ENCODE peak calls at places on chromosome 20, in four cellular contexts. One of them, this sample, is unnamed.

GRCh38 chr20:58223358-58223941 is 5.0 kb downstream of the ANKRD60 start:
- DNase-seq in mammary epithelial cell: no peak
- DNase-seq in IMR-90: no peak
- DNase-seq in fibroblast of lung: no peak
- DNase-seq in this sample: no peak

GRCh38 chr20:7742479-7742878 is 197.8 kb downstream of the HAO1 start:
- DNase-seq in mammary epithelial cell: peak
- DNase-seq in IMR-90: peak
- DNase-seq in fibroblast of lung: peak
- DNase-seq in this sample: no peak

GRCh38 chr20:16107172-16107870 is 465.9 kb downstream of the KIF16B start:
- DNase-seq in mammary epithelial cell: no peak
- DNase-seq in IMR-90: no peak
- DNase-seq in fibroblast of lung: no peak
- DNase-seq in this sample: no peak

GRCh38 chr20:63737940-63738686 is 1.5 kb upstream of the SLC2A4RG start:
- DNase-seq in mammary epithelial cell: no peak
- DNase-seq in IMR-90: no peak
- DNase-seq in fibroblast of lung: no peak
- DNase-seq in this sample: no peak

GRCh38 chr20:35281506-35282101 is 3.0 kb downstream of the EIF6 start:
- DNase-seq in mammary epithelial cell: no peak
- DNase-seq in IMR-90: no peak
- DNase-seq in fibroblast of lung: no peak
- DNase-seq in this sample: no peak

GRCh38 chr20:17320456-17320855 is 93.6 kb downstream of the PCSK2 start:
- DNase-seq in mammary epithelial cell: no peak
- DNase-seq in IMR-90: no peak
- DNase-seq in fibroblast of lung: no peak
- DNase-seq in this sample: no peak

GRCh38 chr20:36544134-36545018 is 3.1 kb downstream of the MYL9 start:
- DNase-seq in mammary epithelial cell: peak
- DNase-seq in IMR-90: peak
- DNase-seq in fibroblast of lung: peak
- DNase-seq in this sample: no peak

GRCh38 chr20:17735206-17735804 is 35.5 kb downstream of the BANF2 start:
- DNase-seq in mammary epithelial cell: peak
- DNase-seq in IMR-90: peak
- DNase-seq in fibroblast of lung: peak
- DNase-seq in this sample: no peak

GRCh38 chr20:4966826-4967751 is 34.2 kb downstream of the SLC23A2 start:
- DNase-seq in mammary epithelial cell: no peak
- DNase-seq in IMR-90: peak
- DNase-seq in fibroblast of lung: peak
- DNase-seq in this sample: no peak

GRCh38 chr20:63025534-63026331 is 19.0 kb upstream of the BHLHE23 start:
- DNase-seq in mammary epithelial cell: peak
- DNase-seq in IMR-90: peak
- DNase-seq in fibroblast of lung: no peak
- DNase-seq in this sample: no peak

GRCh38 chr20:47727170-47727880 is 58.0 kb downstream of the SULF2 start:
- DNase-seq in mammary epithelial cell: no peak
- DNase-seq in IMR-90: no peak
- DNase-seq in fibroblast of lung: no peak
- DNase-seq in this sample: no peak

GRCh38 chr20:32681175-32682084 is 7.7 kb upstream of the C20orf203 start:
- DNase-seq in mammary epithelial cell: peak
- DNase-seq in IMR-90: peak
- DNase-seq in fibroblast of lung: no peak
- DNase-seq in this sample: no peak

GRCh38 chr20:64238115-64238825 is 17.3 kb upstream of the PCMTD2 start:
- DNase-seq in mammary epithelial cell: no peak
- DNase-seq in IMR-90: no peak
- DNase-seq in fibroblast of lung: no peak
- DNase-seq in this sample: no peak

DNA sequence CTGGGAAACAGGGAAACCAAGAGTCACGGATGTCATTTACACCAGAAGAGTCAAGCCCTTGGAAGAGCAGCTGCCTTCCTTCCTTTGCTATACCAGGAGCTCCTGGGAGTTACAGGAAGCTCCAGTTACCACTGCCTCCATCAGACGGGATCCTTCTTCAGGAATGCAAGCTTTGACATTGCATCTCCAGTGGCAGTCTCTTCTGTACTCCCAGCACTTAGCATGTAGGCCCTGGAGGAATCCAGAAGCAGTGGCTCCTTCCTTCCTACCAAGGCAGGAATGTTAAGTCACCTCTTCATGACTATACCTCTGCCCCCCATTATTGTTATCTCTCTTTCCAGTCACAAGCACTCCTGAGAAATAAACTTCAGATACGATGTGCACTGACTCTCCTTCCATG is 836.0 kb downstream of the MAFB start:
- DNase-seq in mammary epithelial cell: no peak
- DNase-seq in IMR-90: no peak
- DNase-seq in fibroblast of lung: no peak
- DNase-seq in this sample: no peak
- H3K9ac ChIP-seq in mammary epithelial cell: no peak
- H3K9ac ChIP-seq in IMR-90: no peak
- H3K9ac ChIP-seq in fibroblast of lung: no peak
- H3K9ac ChIP-seq in this sample: no peak

DNA sequence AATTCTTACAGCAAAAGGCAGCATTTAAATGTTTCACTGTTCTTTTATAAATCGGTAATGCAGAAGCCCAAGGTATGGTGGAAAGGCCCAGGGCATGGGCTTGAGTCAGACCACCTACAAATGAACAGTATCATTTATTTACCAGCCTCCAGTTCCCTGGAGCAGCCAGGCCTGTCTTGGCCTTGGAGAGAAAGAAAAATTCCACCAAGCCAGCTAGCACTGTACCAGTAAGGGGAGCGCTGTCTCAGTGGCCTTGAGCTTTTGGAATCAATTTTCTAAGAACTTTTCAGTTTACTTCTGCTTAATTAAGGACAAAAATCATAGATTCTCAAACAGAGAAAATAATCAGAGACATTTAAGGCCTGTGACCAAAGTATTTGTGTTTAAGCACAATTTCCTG is 12.3 kb downstream of the NAPB start:
- DNase-seq in mammary epithelial cell: no peak
- DNase-seq in IMR-90: no peak
- DNase-seq in fibroblast of lung: no peak
- DNase-seq in this sample: no peak
- H3K9ac ChIP-seq in mammary epithelial cell: no peak
- H3K9ac ChIP-seq in IMR-90: no peak
- H3K9ac ChIP-seq in fibroblast of lung: no peak
- H3K9ac ChIP-seq in this sample: no peak

GRCh38 chr20:2753456-2754040 is 46.9 kb downstream of the CPXM1 start:
- DNase-seq in mammary epithelial cell: no peak
- DNase-seq in IMR-90: no peak
- DNase-seq in fibroblast of lung: no peak
- DNase-seq in this sample: no peak
- H3K9ac ChIP-seq in mammary epithelial cell: no peak
- H3K9ac ChIP-seq in IMR-90: no peak
- H3K9ac ChIP-seq in fibroblast of lung: no peak
- H3K9ac ChIP-seq in this sample: no peak

GRCh38 chr20:23085415-23086055 is 589 bp downstream of the CD93 start:
- DNase-seq in mammary epithelial cell: no peak
- DNase-seq in IMR-90: no peak
- DNase-seq in fibroblast of lung: no peak
- DNase-seq in this sample: no peak
- H3K9ac ChIP-seq in mammary epithelial cell: no peak
- H3K9ac ChIP-seq in IMR-90: no peak
- H3K9ac ChIP-seq in fibroblast of lung: no peak
- H3K9ac ChIP-seq in this sample: no peak

This sample was measured in neuronal stem cell.